ENCODE peak calls at places on chromosomes 12 and 14, in five cellular contexts. L, X, B, D and O are unnamed samples.
A peak's percentile ranks its signal among the peaks of the same experiment; 100 is the strongest.

GRCh38 chr12:100247765-100248164 is 19.1 kb downstream of the DEPDC4 start:
- DNase-seq in L (no peak), X (no peak), B (no peak), D (no peak), O (no peak)

GRCh38 chr14:71705460-71705859 is 226.8 kb upstream of the RGS6 start:
- DNase-seq in L (no peak), X (no peak), B (peak; percentile 37), D (no peak), O (no peak)

GRCh38 chr14:22981090-22982012 is 1.0 kb downstream of the AJUBA start:
- DNase-seq in L (peak; percentile 41), X (no peak), B (no peak), D (peak; percentile 41), O (peak; percentile 40)

GRCh38 chr14:100622234-100622633 is 35.0 kb upstream of the BEGAIN start:
- DNase-seq in L (no peak), X (no peak), B (no peak), D (peak; percentile 40), O (no peak)

GRCh38 chr12:56684745-56685369 is 3.2 kb downstream of the PTGES3 start:
- DNase-seq in L (no peak), X (no peak), B (no peak), D (no peak), O (no peak)

GRCh38 chr12:103801709-103802585 is 39.1 kb downstream of the NT5DC3 start:
- DNase-seq in L (no peak), X (no peak), B (peak; percentile 27), D (no peak), O (no peak)

GRCh38 chr14:90674043-90674670 is 142.1 kb downstream of the TTC7B start:
- DNase-seq in L (no peak), X (no peak), B (no peak), D (no peak), O (no peak)

GRCh38 chr12:52310622-52311281 is 10.4 kb downstream of the KRT83 start:
- DNase-seq in L (no peak), X (no peak), B (peak; percentile 27), D (no peak), O (no peak)

GRCh38 chr12:51407604-51408003 is 16.4 kb upstream of the GALNT6 start:
- DNase-seq in L (no peak), X (no peak), B (no peak), D (no peak), O (no peak)

GRCh38 chr12:49693931-49694439 is 13.2 kb downstream of the FMNL3 start:
- DNase-seq in L (no peak), X (no peak), B (no peak), D (no peak), O (no peak)

GRCh38 chr14:79551591-79551990 is 659.7 kb downstream of the DIO2 start:
- DNase-seq in L (no peak), X (no peak), B (no peak), D (no peak), O (no peak)

GRCh38 chr14:34347683-34348082 is 114.4 kb downstream of the SPTSSA start:
- DNase-seq in L (no peak), X (no peak), B (no peak), D (no peak), O (peak; percentile 34)

GRCh38 chr12:44847888-44848770 is 28.0 kb downstream of the NELL2 start:
- DNase-seq in L (no peak), X (no peak), B (no peak), D (no peak), O (peak; percentile 13)

GRCh38 chr12:116346222-116346621 is 68.7 kb upstream of the MED13L start:
- DNase-seq in L (peak; percentile 49), X (no peak), B (peak; percentile 32), D (peak; percentile 64), O (no peak)

GRCh38 chr12:2276288-2276842 is 223.6 kb downstream of the CACNA1C start:
- DNase-seq in L (no peak), X (no peak), B (no peak), D (no peak), O (no peak)

GRCh38 chr12:59657711-59658110 is 61.9 kb downstream of the SLC16A7 start:
- DNase-seq in L (no peak), X (no peak), B (no peak), D (no peak), O (no peak)

GRCh38 chr12:102669056-102669455 is 188.7 kb upstream of the IGF1 start:
- DNase-seq in L (no peak), X (no peak), B (no peak), D (no peak), O (no peak)

GRCh38 chr12:127820846-127821245 is 446.1 kb upstream of the TMEM132C start:
- DNase-seq in L (no peak), X (no peak), B (no peak), D (no peak), O (no peak)

GRCh38 chr12:116540617-116541152 is 18.5 kb upstream of the MAP1LC3B2 start:
- DNase-seq in L (no peak), X (no peak), B (no peak), D (no peak), O (no peak)

GRCh38 chr12:130097342-130097741 is 64.9 kb upstream of the FZD10 start:
- DNase-seq in L (no peak), X (no peak), B (no peak), D (no peak), O (no peak)

GRCh38 chr12:113154351-113154973 is 4.9 kb downstream of the CFAP73 start:
- DNase-seq in L (peak; percentile 75), X (no peak), B (peak; percentile 30), D (no peak), O (peak; percentile 67)

GRCh38 chr12:55931780-55932545 is 1.0 kb downstream of the DGKA start:
- DNase-seq in L (peak; percentile 80), X (peak; percentile 75), B (peak; percentile 41), D (peak; percentile 45), O (peak; percentile 72)

GRCh38 chr14:99716091-99716849 is 32.2 kb downstream of the CYP46A1 start:
- DNase-seq in L (no peak), X (no peak), B (no peak), D (no peak), O (no peak)

DNA sequence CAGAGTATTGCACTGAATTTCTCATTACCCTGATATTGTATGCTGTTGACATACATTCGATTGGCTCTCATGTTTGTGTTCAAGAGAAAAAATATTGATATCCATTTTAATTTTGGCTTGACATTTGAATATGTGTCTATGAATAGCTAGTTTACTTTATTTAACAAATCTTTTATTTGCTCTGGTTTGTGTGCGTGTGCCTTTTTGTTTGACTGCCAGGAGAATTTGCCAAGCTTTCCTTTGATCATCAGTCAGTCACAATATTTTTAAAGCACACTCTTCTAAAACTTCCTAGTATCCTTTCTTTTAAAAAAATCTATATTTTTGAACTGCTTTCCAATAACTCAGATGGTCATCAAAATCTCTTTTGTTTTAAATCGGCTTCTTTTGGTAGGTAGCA is 179.3 kb upstream of the FLRT2 start:
- DNase-seq in L (no peak), X (no peak), B (no peak), D (no peak), O (no peak)
- TF ChIP-seq CTCF in L (no peak), X (no peak), B (no peak), D (no peak), O (no peak)

GRCh38 chr12:89859513-89860220 is 151.0 kb upstream of the ATP2B1 start:
- DNase-seq in L (no peak), X (no peak), B (no peak), D (no peak), O (no peak)
- TF ChIP-seq CTCF in L (no peak), X (no peak), B (no peak), D (no peak), O (no peak)

GRCh38 chr12:53551889-53552291 is 44.6 kb upstream of the NPFF start:
- DNase-seq in L (no peak), X (no peak), B (peak; percentile 28), D (no peak), O (no peak)
- TF ChIP-seq CTCF in L (no peak), X (no peak), B (peak; percentile 9), D (no peak), O (peak; percentile 32)

GRCh38 chr14:105162374-105162979 is 6.1 kb downstream of the JAG2 start:
- DNase-seq in L (no peak), X (peak; percentile 75), B (no peak), D (no peak), O (peak; percentile 76)
- TF ChIP-seq CTCF in L (no peak), X (no peak), B (no peak), D (no peak), O (no peak)

DNA sequence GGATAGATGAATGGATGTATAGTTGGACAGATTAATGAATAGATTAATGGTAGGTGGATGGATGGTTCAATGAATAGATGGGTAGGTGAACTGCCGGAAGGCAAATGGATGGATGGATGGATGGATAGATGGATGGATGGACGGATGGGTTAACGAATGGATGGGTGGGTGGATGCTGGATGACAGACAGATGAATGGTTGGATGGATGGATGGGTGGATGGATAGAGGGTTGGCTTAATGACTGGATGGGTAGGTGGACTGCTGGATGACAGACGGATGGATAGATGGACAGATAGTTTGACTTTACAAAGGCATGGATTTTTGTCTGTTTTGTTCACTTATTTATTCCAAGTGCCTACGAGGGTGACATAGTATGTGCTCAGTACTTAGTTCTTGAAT is 64.4 kb downstream of the WSCD2 start:
- DNase-seq in L (no peak), X (no peak), B (no peak), D (no peak), O (no peak)
- TF ChIP-seq CTCF in L (no peak), X (no peak), B (no peak), D (no peak), O (no peak)

GRCh38 chr12:110247340-110248095 is 33.5 kb upstream of the ATP2A2 start:
- DNase-seq in L (no peak), X (no peak), B (peak; percentile 45), D (no peak), O (no peak)

GRCh38 chr12:110246690-110247339 is 34.2 kb upstream of the ATP2A2 start:
- DNase-seq in L (no peak), X (no peak), B (no peak), D (no peak), O (no peak)

GRCh38 chr12:110244372-110244771 is 36.7 kb upstream of the ATP2A2 start:
- DNase-seq in L (peak; percentile 42), X (no peak), B (no peak), D (no peak), O (no peak)

GRCh38 chr12:110244829-110245228 is 36.2 kb upstream of the ATP2A2 start:
- DNase-seq in L (peak; percentile 92), X (no peak), B (no peak), D (no peak), O (no peak)

GRCh38 chr12:110245278-110245868 is 35.7 kb upstream of the ATP2A2 start:
- DNase-seq in L (no peak), X (peak; percentile 63), B (no peak), D (peak; percentile 54), O (peak; percentile 56)
- TF ChIP-seq CTCF in L (peak; percentile 51), X (peak; percentile 57), B (peak; percentile 60), D (peak; percentile 30), O (peak; percentile 79)

GRCh38 chr12:54692353-54692752 is 44.2 kb upstream of the DCD start:
- DNase-seq in L (no peak), X (no peak), B (no peak), D (no peak), O (no peak)

GRCh38 chr12:54689034-54689372 is 40.8 kb upstream of the DCD start:
- DNase-seq in L (no peak), X (no peak), B (no peak), D (no peak), O (no peak)

GRCh38 chr12:54684636-54685630 is 36.8 kb upstream of the DCD start:
- DNase-seq in L (no peak), X (no peak), B (no peak), D (no peak), O (no peak)

GRCh38 chr12:54688309-54689033 is 40.3 kb upstream of the DCD start:
- DNase-seq in L (no peak), X (no peak), B (no peak), D (no peak), O (no peak)

GRCh38 chr12:54689984-54690383 is 41.8 kb upstream of the DCD start:
- DNase-seq in L (peak; percentile 18), X (no peak), B (peak; percentile 18), D (no peak), O (no peak)
- TF ChIP-seq CTCF in L (no peak), X (peak; percentile 22), B (peak; percentile 48), D (no peak), O (peak; percentile 31)